ENCODE peak calls at places on chromosomes 3 and 15, in six cellular contexts. W is HCT116, Q is esophagus muscularis mucosa, L is K562, G is prostate gland, O is suprapubic skin. S is an unnamed sample.

GRCh38 chr3:122913539-122914100 is 113.9 kb downstream of the SEMA5B start:
- DNase-seq in W (no peak), Q (no peak), L (no peak), G (no peak), O (no peak), S (peak)

GRCh38 chr3:19147905-19148767 is at the start of gene KCNH8:
- DNase-seq in W (no peak), Q (no peak), L (peak), G (peak), O (no peak), S (peak)

GRCh38 chr15:66848116-66848515 is 146.1 kb downstream of the SMAD6 start:
- DNase-seq in W (no peak), Q (no peak), L (no peak), G (no peak), O (peak), S (no peak)

GRCh38 chr3:153001428-153001827 is 160.6 kb upstream of the RAP2B start:
- DNase-seq in W (no peak), Q (no peak), L (no peak), G (no peak), O (no peak), S (no peak)

GRCh38 chr3:194472290-194472920 is 14.4 kb downstream of the ATP13A3 start:
- DNase-seq in W (peak), Q (no peak), L (peak), G (peak), O (no peak), S (no peak)

GRCh38 chr3:167885277-167885676 is 149.8 kb downstream of the SERPINI1 start:
- DNase-seq in W (no peak), Q (no peak), L (no peak), G (no peak), O (no peak), S (no peak)

GRCh38 chr3:52873433-52874159 is 23.8 kb downstream of the STIMATE start:
- DNase-seq in W (no peak), Q (no peak), L (peak), G (no peak), O (no peak), S (no peak)

GRCh38 chr15:66948294-66948693 is 117.1 kb upstream of the SMAD3 start:
- DNase-seq in W (no peak), Q (no peak), L (no peak), G (no peak), O (no peak), S (no peak)

GRCh38 chr3:167918686-167919085 is 177.0 kb downstream of the GOLIM4 start:
- DNase-seq in W (no peak), Q (no peak), L (no peak), G (no peak), O (no peak), S (no peak)

GRCh38 chr3:65619391-65620298 is 419.1 kb downstream of the MAGI1 start:
- DNase-seq in W (no peak), Q (no peak), L (no peak), G (no peak), O (no peak), S (no peak)

GRCh38 chr15:92883643-92884458 is 16.3 kb upstream of the CHD2 start:
- DNase-seq in W (no peak), Q (no peak), L (no peak), G (no peak), O (no peak), S (no peak)

GRCh38 chr15:66819084-66819483 is 117.0 kb downstream of the SMAD6 start:
- DNase-seq in W (no peak), Q (no peak), L (no peak), G (no peak), O (peak), S (no peak)

DNA sequence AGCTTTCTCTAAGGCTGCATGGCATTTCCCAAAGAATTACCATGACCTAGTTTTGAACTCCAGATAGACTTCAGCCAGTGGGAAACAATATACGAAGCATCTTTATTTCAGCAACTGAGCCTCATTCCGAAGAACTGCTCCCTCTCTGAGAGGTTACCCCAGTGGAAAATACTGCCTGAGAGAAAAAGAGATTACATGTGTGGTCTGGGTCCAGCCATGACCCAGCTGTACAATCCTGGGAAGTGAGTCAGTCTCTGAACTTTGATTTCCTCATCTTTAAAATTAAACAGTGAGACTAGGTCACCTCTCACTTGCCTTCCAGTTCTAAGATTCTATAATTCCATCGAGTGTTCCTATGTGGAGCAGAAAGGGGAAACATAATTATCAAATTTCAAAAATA is 42.4 kb downstream of the TNIK start:
- DNase-seq in W (no peak), Q (no peak), L (no peak), G (no peak), O (no peak), S (no peak)
- H3K4me3 ChIP-seq in W (no peak), Q (no peak), L (no peak), G (no peak), O (no peak), S (no peak)

GRCh38 chr15:76905013-76905839 is at the start of gene SCAPER:
- DNase-seq in W (peak), Q (peak), L (peak), G (peak), O (peak), S (peak)
- TF ChIP-seq POLR2A in W (no peak), Q (peak), L (peak), G (peak), O (no peak), S (peak)

GRCh38 chr3:42961633-42962032 is 17.5 kb upstream of the GASK1A start:
- DNase-seq in W (peak), Q (no peak), L (peak), G (peak), O (no peak), S (no peak)
- TF ChIP-seq POLR2AphosphoS5 in W (no peak), Q (no peak), L (no peak), G (no peak), O (no peak), S (no peak)

GRCh38 chr3:16923112-16923511 is 38.4 kb downstream of the PLCL2 start:
- DNase-seq in W (no peak), Q (no peak), L (no peak), G (no peak), O (no peak), S (no peak)
- H3K4me3 ChIP-seq in W (no peak), Q (no peak), L (no peak), G (no peak), O (no peak), S (no peak)

GRCh38 chr15:63601026-63601726 is 4.0 kb downstream of the FBXL22 start:
- DNase-seq in W (no peak), Q (peak), L (no peak), G (no peak), O (no peak), S (no peak)

GRCh38 chr15:63600646-63601025 is 3.4 kb downstream of the FBXL22 start:
- DNase-seq in W (peak), Q (peak), L (no peak), G (peak), O (peak), S (peak)

GRCh38 chr15:63598467-63599400 is 1.5 kb downstream of the FBXL22 start:
- DNase-seq in W (no peak), Q (peak), L (no peak), G (peak), O (peak), S (no peak)

GRCh38 chr15:63599401-63600000 is 2.3 kb downstream of the FBXL22 start:
- DNase-seq in W (no peak), Q (peak), L (no peak), G (peak), O (peak), S (peak)

GRCh38 chr15:63600001-63600645 is 2.9 kb downstream of the FBXL22 start:
- DNase-seq in W (no peak), Q (no peak), L (no peak), G (peak), O (no peak), S (no peak)
- TF ChIP-seq POLR2A in W (no peak), Q (no peak), L (no peak), G (no peak), O (no peak), S (no peak)

S was measured in upper lobe of left lung.